ENCODE peak calls at places on chromosomes 16 and 17, in eight cellular contexts. One of them, this sample, is unnamed.

GRCh38 chr17:82228842-82229685 is at the start of gene SLC16A3:
- DNase-seq in stimulated activated CD4-positive, alpha-beta T cell treated with anti-CD3 and anti-CD28 coated beads, TNF-alpha, amount 100 ng/mL, for 48 hours: no peak
- DNase-seq in RPMI7951: peak; percentile 77
- DNase-seq in upper lobe of right lung: peak; percentile 90
- DNase-seq in stimulated activated CD8-positive, alpha-beta memory T cell treated with anti-CD3 and anti-CD28 coated beads, Interleukin-2, amount 100 ng/mL, for 48 hours: no peak
- DNase-seq in fibroblast of villous mesenchyme: peak; percentile 81
- DNase-seq in HEK293T: no peak
- DNase-seq in NCI-H1105: peak; percentile 22
- DNase-seq in this sample: peak; percentile 21

GRCh38 chr16:4718466-4718865 is 15.6 kb downstream of the ANKS3 start:
- DNase-seq in stimulated activated CD4-positive, alpha-beta T cell treated with anti-CD3 and anti-CD28 coated beads, TNF-alpha, amount 100 ng/mL, for 48 hours: no peak
- DNase-seq in RPMI7951: no peak
- DNase-seq in upper lobe of right lung: no peak
- DNase-seq in stimulated activated CD8-positive, alpha-beta memory T cell treated with anti-CD3 and anti-CD28 coated beads, Interleukin-2, amount 100 ng/mL, for 48 hours: no peak
- DNase-seq in fibroblast of villous mesenchyme: no peak
- DNase-seq in HEK293T: no peak
- DNase-seq in NCI-H1105: no peak
- DNase-seq in this sample: no peak

GRCh38 chr16:30930160-30930571 is 6.8 kb downstream of the FBXL19 start:
- DNase-seq in stimulated activated CD4-positive, alpha-beta T cell treated with anti-CD3 and anti-CD28 coated beads, TNF-alpha, amount 100 ng/mL, for 48 hours: no peak
- DNase-seq in RPMI7951: no peak
- DNase-seq in upper lobe of right lung: no peak
- DNase-seq in stimulated activated CD8-positive, alpha-beta memory T cell treated with anti-CD3 and anti-CD28 coated beads, Interleukin-2, amount 100 ng/mL, for 48 hours: no peak
- DNase-seq in fibroblast of villous mesenchyme: no peak
- DNase-seq in HEK293T: no peak
- DNase-seq in NCI-H1105: no peak
- DNase-seq in this sample: no peak

GRCh38 chr17:74769266-74769855 is 6.8 kb downstream of the NAT9 start:
- DNase-seq in stimulated activated CD4-positive, alpha-beta T cell treated with anti-CD3 and anti-CD28 coated beads, TNF-alpha, amount 100 ng/mL, for 48 hours: no peak
- DNase-seq in RPMI7951: no peak
- DNase-seq in upper lobe of right lung: no peak
- DNase-seq in stimulated activated CD8-positive, alpha-beta memory T cell treated with anti-CD3 and anti-CD28 coated beads, Interleukin-2, amount 100 ng/mL, for 48 hours: no peak
- DNase-seq in fibroblast of villous mesenchyme: no peak
- DNase-seq in HEK293T: no peak
- DNase-seq in NCI-H1105: no peak
- DNase-seq in this sample: no peak

GRCh38 chr16:80051040-80051439 is 450.5 kb upstream of the MAF start:
- DNase-seq in stimulated activated CD4-positive, alpha-beta T cell treated with anti-CD3 and anti-CD28 coated beads, TNF-alpha, amount 100 ng/mL, for 48 hours: no peak
- DNase-seq in RPMI7951: no peak
- DNase-seq in upper lobe of right lung: no peak
- DNase-seq in stimulated activated CD8-positive, alpha-beta memory T cell treated with anti-CD3 and anti-CD28 coated beads, Interleukin-2, amount 100 ng/mL, for 48 hours: no peak
- DNase-seq in fibroblast of villous mesenchyme: no peak
- DNase-seq in HEK293T: no peak
- DNase-seq in NCI-H1105: no peak
- DNase-seq in this sample: no peak

GRCh38 chr16:72099377-72099818 is 5.8 kb downstream of the DHX38 start:
- DNase-seq in stimulated activated CD4-positive, alpha-beta T cell treated with anti-CD3 and anti-CD28 coated beads, TNF-alpha, amount 100 ng/mL, for 48 hours: peak; percentile 8
- DNase-seq in RPMI7951: peak; percentile 51
- DNase-seq in upper lobe of right lung: no peak
- DNase-seq in stimulated activated CD8-positive, alpha-beta memory T cell treated with anti-CD3 and anti-CD28 coated beads, Interleukin-2, amount 100 ng/mL, for 48 hours: peak; percentile 12
- DNase-seq in fibroblast of villous mesenchyme: peak; percentile 49
- DNase-seq in HEK293T: peak; percentile 70
- DNase-seq in NCI-H1105: peak; percentile 2
- DNase-seq in this sample: no peak

GRCh38 chr17:61499632-61500031 is 47.4 kb downstream of the TBX4 start:
- DNase-seq in stimulated activated CD4-positive, alpha-beta T cell treated with anti-CD3 and anti-CD28 coated beads, TNF-alpha, amount 100 ng/mL, for 48 hours: no peak
- DNase-seq in RPMI7951: no peak
- DNase-seq in upper lobe of right lung: no peak
- DNase-seq in stimulated activated CD8-positive, alpha-beta memory T cell treated with anti-CD3 and anti-CD28 coated beads, Interleukin-2, amount 100 ng/mL, for 48 hours: no peak
- DNase-seq in fibroblast of villous mesenchyme: no peak
- DNase-seq in HEK293T: no peak
- DNase-seq in NCI-H1105: no peak
- DNase-seq in this sample: no peak

GRCh38 chr17:37648555-37648954 is 5.3 kb upstream of the DDX52 start:
- DNase-seq in stimulated activated CD4-positive, alpha-beta T cell treated with anti-CD3 and anti-CD28 coated beads, TNF-alpha, amount 100 ng/mL, for 48 hours: no peak
- DNase-seq in RPMI7951: peak; percentile 47
- DNase-seq in upper lobe of right lung: no peak
- DNase-seq in stimulated activated CD8-positive, alpha-beta memory T cell treated with anti-CD3 and anti-CD28 coated beads, Interleukin-2, amount 100 ng/mL, for 48 hours: no peak
- DNase-seq in fibroblast of villous mesenchyme: peak; percentile 82
- DNase-seq in HEK293T: no peak
- DNase-seq in NCI-H1105: no peak
- DNase-seq in this sample: no peak

GRCh38 chr17:32552280-32552679 is 65.5 kb downstream of the CDK5R1 start:
- DNase-seq in stimulated activated CD4-positive, alpha-beta T cell treated with anti-CD3 and anti-CD28 coated beads, TNF-alpha, amount 100 ng/mL, for 48 hours: no peak
- DNase-seq in RPMI7951: no peak
- DNase-seq in upper lobe of right lung: no peak
- DNase-seq in stimulated activated CD8-positive, alpha-beta memory T cell treated with anti-CD3 and anti-CD28 coated beads, Interleukin-2, amount 100 ng/mL, for 48 hours: no peak
- DNase-seq in fibroblast of villous mesenchyme: no peak
- DNase-seq in HEK293T: no peak
- DNase-seq in NCI-H1105: no peak
- DNase-seq in this sample: no peak

GRCh38 chr17:78855561-78856165 is 15.0 kb upstream of the USP36 start:
- DNase-seq in stimulated activated CD4-positive, alpha-beta T cell treated with anti-CD3 and anti-CD28 coated beads, TNF-alpha, amount 100 ng/mL, for 48 hours: no peak
- DNase-seq in RPMI7951: no peak
- DNase-seq in upper lobe of right lung: no peak
- DNase-seq in stimulated activated CD8-positive, alpha-beta memory T cell treated with anti-CD3 and anti-CD28 coated beads, Interleukin-2, amount 100 ng/mL, for 48 hours: no peak
- DNase-seq in fibroblast of villous mesenchyme: no peak
- DNase-seq in HEK293T: no peak
- DNase-seq in NCI-H1105: no peak
- DNase-seq in this sample: no peak

This sample was measured in NCI-H2029.